ENCODE peak calls at places on chromosome 22, in four cellular contexts. C is HL-60, E is GM12878, K is K562. X is an unnamed sample.

GRCh38 chr22:48072777-48073176 is 1310.3 kb downstream of the TBC1D22A start:
- DNase-seq in C (no peak), K (no peak), E (no peak), X (no peak)

GRCh38 chr22:44550666-44551491 is 52.8 kb upstream of the RTL6 start:
- DNase-seq in C (peak), K (no peak), E (peak), X (no peak)

GRCh38 chr22:48934446-48934845 is 893.2 kb downstream of the BRD1 start:
- DNase-seq in C (peak), K (no peak), E (no peak), X (no peak)

GRCh38 chr22:36757608-36758220 is 18.2 kb downstream of the IFT27 start:
- DNase-seq in C (peak), K (peak), E (no peak), X (peak)

GRCh38 chr22:38489142-38489541 is 17.0 kb downstream of the DDX17 start:
- DNase-seq in K (no peak), E (no peak), C (no peak), X (no peak)

GRCh38 chr22:33247758-33248157 is 189.6 kb upstream of the SYN3 start:
- DNase-seq in E (peak), K (no peak), C (no peak), X (peak)

GRCh38 chr22:24208012-24208749 is 26.9 kb downstream of the SUSD2 start:
- DNase-seq in E (no peak), C (peak), K (no peak), X (no peak)

GRCh38 chr22:47299879-47300697 is 537.6 kb downstream of the TBC1D22A start:
- DNase-seq in C (no peak), K (no peak), E (no peak), X (no peak)

GRCh38 chr22:17087176-17088131 is 2.7 kb downstream of the IL17RA start:
- DNase-seq in K (peak), C (no peak), E (peak), X (no peak)
- TF ChIP-seq SPI1 in K (no peak), C (no peak), E (no peak), X (no peak)

DNA sequence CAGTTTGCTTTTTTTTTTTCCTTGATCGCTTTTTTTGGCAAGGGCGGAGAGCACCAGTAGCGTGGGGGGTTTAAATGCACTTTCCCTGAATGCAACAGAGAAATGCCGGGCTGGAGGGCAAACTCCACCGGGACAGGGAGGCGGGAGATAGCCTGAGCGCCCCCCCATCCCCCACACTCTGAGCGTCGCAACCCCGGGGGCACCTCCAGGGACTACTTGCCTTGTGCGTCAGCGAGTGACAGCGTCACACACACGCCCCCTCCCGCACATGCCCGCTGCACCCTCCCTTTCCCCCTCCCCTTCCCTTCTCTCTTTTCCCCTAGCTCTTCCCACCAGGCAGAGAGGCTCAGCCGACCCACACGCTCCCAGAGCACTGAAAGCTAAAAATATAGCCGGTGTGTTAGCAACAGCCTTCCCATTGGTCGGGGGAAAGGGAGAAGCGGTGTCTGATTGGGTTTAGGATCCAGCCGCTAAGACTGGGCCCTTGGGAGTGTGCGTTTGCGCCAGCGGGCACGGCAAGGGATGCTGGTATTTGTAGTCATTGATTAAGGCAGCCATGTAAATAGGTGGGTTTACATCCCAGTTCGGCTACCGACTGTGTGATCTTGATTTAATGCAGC is 1.7 kb upstream of the TOB2 start:
- DNase-seq in C (peak), K (peak), E (peak), X (peak)
- TF ChIP-seq POLR2AphosphoS5 in C (peak), K (peak), E (peak), X (no peak)

GRCh38 chr22:21816472-21816786 is 51.0 kb downstream of the MAPK1 start:
- DNase-seq in C (no peak), E (no peak), K (no peak), X (no peak)

GRCh38 chr22:21815357-21815756 is 52.1 kb downstream of the MAPK1 start:
- DNase-seq in K (no peak), E (no peak), C (no peak), X (no peak)

GRCh38 chr22:21818487-21819182 is 48.8 kb downstream of the MAPK1 start:
- DNase-seq in E (no peak), C (no peak), K (no peak), X (no peak)

GRCh38 chr22:21815958-21816357 is 51.5 kb downstream of the MAPK1 start:
- DNase-seq in E (no peak), K (no peak), C (no peak), X (no peak)

GRCh38 chr22:21816787-21817496 is 50.5 kb downstream of the MAPK1 start:
- DNase-seq in K (peak), E (peak), C (peak), X (peak)
- TF ChIP-seq SPI1 in K (no peak), E (no peak), C (no peak), X (peak)

DNA sequence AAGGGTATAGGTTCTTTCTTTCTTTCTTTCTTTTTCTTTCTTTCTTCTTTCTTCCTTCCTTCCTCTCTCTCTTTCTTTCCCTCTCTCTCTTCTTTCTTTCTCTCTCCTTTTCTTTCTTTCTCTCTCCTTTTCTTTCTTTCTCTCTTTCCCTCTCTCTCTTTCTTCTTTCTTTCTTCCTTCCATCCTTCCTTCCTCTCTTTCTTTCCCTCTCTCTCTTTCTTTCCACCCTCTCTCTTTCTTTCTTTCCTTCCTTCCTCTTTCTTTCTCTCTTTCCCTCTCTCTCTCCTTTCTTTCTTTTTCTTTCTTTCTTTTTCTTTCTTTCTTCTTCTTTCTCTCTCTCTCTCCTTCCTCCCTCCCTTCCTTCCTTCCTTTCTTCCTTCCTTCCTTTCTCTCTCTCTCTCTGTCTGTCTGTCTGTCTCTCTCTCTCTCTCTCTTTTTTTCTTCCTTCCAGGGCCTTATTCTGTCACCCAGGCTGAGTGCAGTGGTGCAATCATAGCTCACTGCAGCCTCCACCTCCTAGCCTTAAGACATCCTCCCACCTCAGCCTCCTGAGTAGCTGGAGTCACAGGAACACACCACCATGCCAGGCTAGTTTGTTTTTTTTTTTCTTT is 26.8 kb downstream of the LIF start:
- DNase-seq in K (no peak), C (no peak), E (no peak), X (no peak)
- TF ChIP-seq POLR2AphosphoS5 in K (no peak), C (no peak), E (no peak), X (no peak)

GRCh38 chr22:27994481-27995331 is 75.7 kb upstream of the PITPNB start:
- DNase-seq in E (no peak), K (no peak), C (no peak), X (no peak)
- TF ChIP-seq SPI1 in E (no peak), K (no peak), C (no peak), X (no peak)

GRCh38 chr22:50308597-50308935 is 1.1 kb upstream of the PLXNB2 start:
- DNase-seq in E (no peak), C (peak), K (peak), X (no peak)

GRCh38 chr22:50307891-50308596 is 598 bp upstream of the PLXNB2 start:
- DNase-seq in K (no peak), E (no peak), C (no peak), X (no peak)

GRCh38 chr22:50305393-50305657 is 2.1 kb downstream of the PLXNB2 start:
- DNase-seq in E (no peak), K (no peak), C (no peak), X (no peak)

GRCh38 chr22:50305658-50306566 is 1.5 kb downstream of the PLXNB2 start:
- DNase-seq in C (peak), K (peak), E (peak), X (no peak)

GRCh38 chr22:50306753-50307749 is at the start of gene PLXNB2:
- DNase-seq in C (peak), K (peak), E (no peak), X (peak)
- TF ChIP-seq POLR2AphosphoS5 in C (no peak), K (no peak), E (no peak), X (no peak)

DNA sequence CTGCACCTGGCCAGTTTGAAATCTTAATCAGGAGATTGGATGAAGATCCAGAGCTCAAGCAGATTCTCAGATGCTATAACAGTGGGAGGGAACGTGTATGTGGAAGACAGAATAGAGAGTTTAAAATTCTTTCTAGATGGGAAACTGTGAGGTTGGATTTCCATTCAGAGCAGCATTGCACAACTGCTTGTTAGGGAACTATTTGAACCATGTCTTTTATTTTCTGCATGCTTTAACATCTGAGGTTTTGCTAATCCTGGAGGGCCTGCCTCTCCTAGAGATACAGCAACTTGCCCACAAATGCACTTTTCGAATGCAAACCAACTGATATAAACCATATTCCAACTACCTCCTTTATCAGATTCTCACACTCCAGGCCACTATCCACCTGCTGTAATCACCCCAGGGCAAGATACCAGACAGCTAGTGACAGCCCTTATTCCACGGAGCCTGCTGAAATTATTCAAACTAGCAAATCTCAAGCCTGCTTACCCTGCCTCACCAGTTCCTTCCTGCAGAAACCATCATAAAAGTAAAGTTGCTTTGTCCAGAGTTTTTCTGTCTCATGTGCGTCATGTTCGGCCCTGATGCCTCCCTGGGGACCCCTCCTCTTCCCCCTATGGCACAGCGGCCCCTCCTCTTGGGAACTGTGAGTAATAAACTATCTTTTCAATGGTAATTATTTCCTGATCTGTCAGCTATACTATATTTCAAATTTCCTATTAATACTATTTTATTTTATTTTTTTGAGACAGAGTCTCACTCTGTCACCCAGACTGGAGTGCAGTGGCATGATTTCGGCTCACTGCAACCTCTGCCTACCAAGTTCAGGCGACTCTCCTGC is 18.4 kb upstream of the SEC14L4 start:
- DNase-seq in K (peak), E (no peak), C (no peak), X (no peak)
- TF ChIP-seq SPI1 in K (no peak), E (no peak), C (no peak), X (no peak)

GRCh38 chr22:35608088-35608487 is 9.0 kb downstream of the MB start:
- DNase-seq in E (no peak), K (no peak), C (no peak), X (no peak)
- TF ChIP-seq POLR2AphosphoS5 in E (no peak), K (no peak), C (no peak), X (no peak)

GRCh38 chr22:27620367-27621154 is 181.0 kb downstream of the MN1 start:
- DNase-seq in E (no peak), K (no peak), C (no peak), X (no peak)
- TF ChIP-seq SPI1 in E (no peak), K (no peak), C (no peak), X (no peak)

DNA sequence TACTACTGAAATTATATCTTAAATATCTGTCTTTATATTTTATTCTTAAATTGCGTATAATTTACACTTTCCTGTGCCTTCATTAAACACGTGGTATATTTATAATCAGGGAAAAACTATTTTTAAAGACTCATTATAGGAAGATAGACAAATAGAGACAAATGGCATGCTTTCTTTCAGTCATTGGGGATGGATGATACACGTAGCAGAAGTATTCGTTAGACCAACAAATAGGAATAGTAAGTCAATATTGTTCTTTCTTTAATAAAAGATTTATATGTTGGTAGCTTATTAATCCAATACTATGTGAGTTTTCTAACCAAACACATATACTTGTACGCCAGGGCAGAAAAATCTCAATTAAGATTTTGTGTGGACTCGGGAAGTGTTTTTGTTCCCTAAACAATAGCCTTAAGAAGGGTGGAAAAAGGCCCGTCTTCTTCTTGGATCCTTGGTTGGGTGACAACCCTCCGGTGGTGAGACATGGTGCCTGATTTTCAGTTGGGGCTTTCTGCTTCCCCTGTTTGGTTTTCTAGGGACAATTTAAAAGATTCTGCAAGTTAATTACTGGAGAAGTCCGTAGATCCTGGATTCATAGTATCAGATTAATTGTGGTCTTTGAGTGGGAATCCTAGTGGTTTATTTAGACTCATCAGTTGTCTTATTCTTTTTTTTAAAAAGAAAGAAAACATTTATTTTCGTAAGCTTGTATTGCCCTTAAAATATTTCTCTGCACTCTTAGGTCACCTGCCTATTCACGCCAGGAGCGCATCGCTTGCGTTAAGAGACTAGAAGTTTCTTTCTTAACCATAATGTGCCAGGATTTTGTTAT is 83.5 kb upstream of the WNT7B start:
- DNase-seq in C (no peak), E (no peak), K (no peak), X (no peak)
- TF ChIP-seq POLR2AphosphoS5 in C (no peak), E (no peak), K (no peak), X (no peak)

X was measured in GM12891.